ENCODE peak calls at places on chromosomes 5 and 9, in ten cellular contexts. W is foreskin fibroblast, Q is cardiac fibroblast, I is GM20000, T is Panc1, Z is heart right ventricle, X is astrocyte, J is heart left ventricle, M is mesothelial cell of epicardium, K is tibial artery. U is an unnamed sample.

GRCh38 chr5:134637106-134637721 is 4.6 kb upstream of the SAR1B start:
- DNase-seq in W (no peak), Q (no peak), I (no peak), T (no peak), Z (no peak), X (no peak), J (no peak), M (no peak), K (no peak), U (no peak)

GRCh38 chr9:83920469-83920941 is 727 bp downstream of the KIF27 start:
- DNase-seq in W (peak; percentile 69), Q (peak; percentile 61), I (peak; percentile 64), T (peak; percentile 52), Z (peak; percentile 50), X (peak; percentile 35), J (peak; percentile 28), M (peak; percentile 17), K (no peak), U (peak; percentile 53)

GRCh38 chr5:170315154-170315553 is 17.6 kb upstream of the LCP2 start:
- DNase-seq in W (no peak), Q (peak; percentile 14), I (no peak), T (no peak), Z (peak; percentile 67), X (no peak), J (peak; percentile 55), M (no peak), K (peak; percentile 94), U (no peak)

GRCh38 chr9:124257865-124258764 is at the start of gene NEK6:
- DNase-seq in W (peak; percentile 82), Q (peak; percentile 56), I (peak; percentile 83), T (no peak), Z (no peak), X (peak; percentile 62), J (no peak), M (no peak), K (peak; percentile 78), U (peak; percentile 70)

GRCh38 chr9:134661791-134662142 is 20.2 kb downstream of the COL5A1 start:
- DNase-seq in W (peak; percentile 94), Q (peak; percentile 80), I (no peak), T (no peak), Z (no peak), X (peak; percentile 78), J (no peak), M (no peak), K (peak; percentile 86), U (no peak)

GRCh38 chr5:55303238-55303690 is 4.2 kb downstream of the DHX29 start:
- DNase-seq in W (peak; percentile 86), Q (peak; percentile 86), I (no peak), T (no peak), Z (no peak), X (peak; percentile 97), J (no peak), M (no peak), K (no peak), U (no peak)

GRCh38 chr9:121684381-121685145 is 33.1 kb downstream of the DAB2IP start:
- DNase-seq in W (peak; percentile 57), Q (peak; percentile 43), I (peak; percentile 60), T (no peak), Z (no peak), X (no peak), J (no peak), M (no peak), K (no peak), U (peak; percentile 63)

GRCh38 chr5:86075139-86075538 is 542.6 kb upstream of the COX7C start:
- DNase-seq in W (no peak), Q (no peak), I (no peak), T (no peak), Z (no peak), X (no peak), J (no peak), M (no peak), K (no peak), U (no peak)

GRCh38 chr5:124832510-124832909 is 86.1 kb upstream of the ZNF608 start:
- DNase-seq in W (no peak), Q (no peak), I (no peak), T (no peak), Z (no peak), X (no peak), J (no peak), M (no peak), K (no peak), U (no peak)

GRCh38 chr9:78541868-78542267 is 244.9 kb downstream of the PSAT1 start:
- DNase-seq in W (no peak), Q (no peak), I (no peak), T (no peak), Z (no peak), X (no peak), J (no peak), M (no peak), K (no peak), U (no peak)

GRCh38 chr5:59126665-59127354 is 543.9 kb downstream of the RAB3C start:
- DNase-seq in W (peak; percentile 67), Q (peak; percentile 55), I (no peak), T (no peak), Z (no peak), X (peak; percentile 67), J (no peak), M (no peak), K (no peak), U (no peak)

GRCh38 chr9:80449513-80449912 is 877.7 kb downstream of the TLE4 start:
- DNase-seq in W (no peak), Q (no peak), I (no peak), T (no peak), Z (no peak), X (no peak), J (no peak), M (no peak), K (no peak), U (no peak)
- TF ChIP-seq CTCF in W (no peak), Q (no peak), I (no peak), T (no peak), Z (no peak), X (no peak), J (no peak), M (no peak), K (no peak), U (no peak)

DNA sequence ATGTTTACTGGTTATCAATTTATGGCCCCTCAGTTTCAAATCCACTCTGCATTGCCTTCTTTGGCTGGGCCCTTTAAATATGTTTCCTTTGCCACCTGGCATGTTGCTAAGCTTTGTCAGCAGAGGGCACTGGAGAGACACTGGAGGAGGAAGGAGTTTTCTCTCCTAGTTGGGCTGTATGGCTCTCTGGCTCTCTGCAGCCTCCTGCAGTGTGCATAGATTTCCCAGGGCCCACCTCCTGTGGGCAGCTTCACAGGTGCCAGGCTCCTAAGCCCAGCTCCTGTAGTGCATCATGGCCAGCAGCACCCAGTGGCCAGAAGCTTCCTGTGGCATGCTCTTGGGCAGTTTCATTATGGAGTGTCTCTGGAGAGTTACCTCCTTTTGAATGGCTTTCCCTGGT is 23.3 kb downstream of the CAVIN4 start:
- DNase-seq in W (peak; percentile 73), Q (peak; percentile 74), I (peak; percentile 66), T (no peak), Z (peak; percentile 25), X (peak; percentile 24), J (no peak), M (no peak), K (no peak), U (peak; percentile 42)
- TF ChIP-seq CTCF in W (peak; percentile 81), Q (peak; percentile 87), I (peak; percentile 65), T (peak; percentile 80), Z (peak; percentile 63), X (peak; percentile 69), J (peak; percentile 59), M (peak; percentile 38), K (no peak), U (peak; percentile 83)

DNA sequence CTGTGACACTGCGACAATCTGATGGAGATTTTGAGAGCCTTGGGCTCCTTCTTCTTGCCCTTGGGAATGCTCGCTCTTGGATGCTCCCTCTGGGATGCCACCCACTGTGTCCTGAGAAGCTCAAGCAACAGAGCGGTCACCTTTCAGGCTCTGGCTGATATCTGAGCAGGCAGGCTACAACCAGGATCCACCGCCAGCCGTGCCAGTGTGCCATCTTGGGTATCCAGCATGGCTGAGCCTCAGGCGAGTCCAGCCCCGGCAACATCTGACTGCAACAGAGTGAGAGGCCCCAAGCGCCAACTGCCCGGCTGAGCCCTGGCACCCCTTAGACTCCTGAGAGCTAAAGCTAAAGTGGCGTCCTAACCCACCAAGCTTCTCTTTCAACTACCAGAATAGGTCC is 202.1 kb downstream of the IRX2 start:
- DNase-seq in W (no peak), Q (no peak), I (no peak), T (no peak), Z (no peak), X (no peak), J (no peak), M (no peak), K (no peak), U (no peak)
- TF ChIP-seq CTCF in W (no peak), Q (no peak), I (no peak), T (no peak), Z (no peak), X (no peak), J (no peak), M (no peak), K (no peak), U (no peak)

GRCh38 chr5:159102294-159102934 is 2.7 kb upstream of the EBF1 start:
- DNase-seq in W (peak; percentile 56), Q (peak; percentile 39), I (no peak), T (no peak), Z (no peak), X (no peak), J (no peak), M (no peak), K (no peak), U (no peak)

GRCh38 chr5:159105318-159106053 is 5.8 kb upstream of the EBF1 start:
- DNase-seq in W (no peak), Q (no peak), I (no peak), T (no peak), Z (no peak), X (no peak), J (no peak), M (no peak), K (no peak), U (no peak)

GRCh38 chr5:159104759-159105317 is 5.1 kb upstream of the EBF1 start:
- DNase-seq in W (no peak), Q (no peak), I (no peak), T (no peak), Z (no peak), X (no peak), J (no peak), M (no peak), K (no peak), U (peak; percentile 34)

GRCh38 chr5:159103086-159103485 is 3.4 kb upstream of the EBF1 start:
- DNase-seq in W (no peak), Q (no peak), I (no peak), T (no peak), Z (no peak), X (no peak), J (no peak), M (no peak), K (no peak), U (no peak)

DNA sequence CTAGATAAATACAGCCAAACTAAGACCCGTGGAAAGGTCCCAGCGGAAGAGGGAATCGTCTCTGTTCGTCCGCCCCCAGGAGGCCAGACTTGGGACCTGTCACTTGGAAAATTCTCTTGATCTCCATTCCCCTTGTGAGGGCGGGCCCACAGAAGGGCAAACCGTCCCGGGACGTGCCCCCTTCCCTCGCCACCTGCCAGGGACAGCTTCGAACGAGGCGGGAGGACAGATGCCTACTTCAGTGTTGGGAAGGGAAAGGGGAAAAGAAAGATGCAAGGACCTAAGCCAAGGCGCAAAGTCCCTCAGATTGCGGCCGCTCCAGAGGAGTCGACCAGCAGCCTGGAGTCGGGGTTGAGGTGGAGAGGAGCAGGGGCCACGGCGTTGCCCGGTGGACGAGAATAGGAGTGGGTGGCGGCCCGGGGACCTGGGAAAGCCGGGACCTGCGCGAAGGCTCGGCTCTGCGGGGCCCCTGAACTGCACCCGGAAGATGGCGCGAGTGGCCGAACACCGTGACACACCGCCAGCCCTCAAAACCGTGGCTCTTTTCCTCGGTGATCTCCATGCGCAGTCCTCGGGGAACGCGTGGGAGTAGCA is 4.4 kb upstream of the EBF1 start:
- DNase-seq in W (peak; percentile 63), Q (peak; percentile 61), I (no peak), T (no peak), Z (peak; percentile 56), X (peak; percentile 12), J (peak; percentile 47), M (no peak), K (no peak), U (peak; percentile 15)
- TF ChIP-seq CTCF in W (peak; percentile 21), Q (peak; percentile 38), I (no peak), T (peak; percentile 40), Z (no peak), X (peak; percentile 35), J (peak; percentile 51), M (no peak), K (peak; percentile 40), U (peak; percentile 4)